ENCODE peak calls at places on chromosomes 11 and 22, in four cellular contexts. A is Calu3, K is GM12865, M is hepatocyte. X is an unnamed sample.

GRCh38 chr11:3840289-3840869 is 380 bp downstream of the RHOG start:
- DNase-seq in A (no peak), K (peak), M (peak), X (no peak)

GRCh38 chr11:111699579-111700156 is 66.5 kb downstream of the PPP2R1B start:
- DNase-seq in A (no peak), K (no peak), M (no peak), X (no peak)

GRCh38 chr22:35349704-35350538 is 31.0 kb upstream of the HMOX1 start:
- DNase-seq in A (no peak), K (no peak), M (peak), X (no peak)

GRCh38 chr22:25955323-25955722 is 213.3 kb downstream of the MYO18B start:
- DNase-seq in A (no peak), K (no peak), M (no peak), X (no peak)

GRCh38 chr22:42289671-42290269 is 19.3 kb upstream of the TCF20 start:
- DNase-seq in A (no peak), K (no peak), M (no peak), X (no peak)

GRCh38 chr11:78192223-78192719 is 3.6 kb downstream of the USP35 start:
- DNase-seq in A (no peak), K (no peak), M (no peak), X (no peak)

GRCh38 chr22:27460596-27461347 is 340.8 kb downstream of the MN1 start:
- DNase-seq in A (no peak), K (no peak), M (no peak), X (no peak)

GRCh38 chr22:50260434-50260800 is 1.1 kb downstream of the MAPK12 start:
- DNase-seq in A (no peak), K (no peak), M (no peak), X (peak)

GRCh38 chr11:30741039-30741550 is 154.9 kb upstream of the MPPED2 start:
- DNase-seq in A (no peak), K (no peak), M (peak), X (no peak)

GRCh38 chr11:64970731-64971151 is 1.2 kb downstream of the MAJIN start:
- DNase-seq in A (peak), K (peak), M (no peak), X (no peak)

GRCh38 chr11:70476669-70477068 is 78.3 kb downstream of the CTTN start:
- DNase-seq in A (no peak), K (no peak), M (no peak), X (no peak)

GRCh38 chr11:78419327-78419726 is 1.7 kb upstream of the GAB2 start:
- DNase-seq in A (no peak), K (no peak), M (peak), X (no peak)

GRCh38 chr11:18145025-18145424 is 12.7 kb downstream of the MRGPRX3 start:
- DNase-seq in A (no peak), K (no peak), M (no peak), X (no peak)

GRCh38 chr11:85930879-85931366 is 75.7 kb downstream of the CCDC83 start:
- DNase-seq in A (no peak), K (no peak), M (peak), X (no peak)

GRCh38 chr11:11253487-11253886 is 99.6 kb downstream of the CSNK2A3 start:
- DNase-seq in A (no peak), K (no peak), M (no peak), X (no peak)

GRCh38 chr11:98979212-98979611 is 41.5 kb upstream of the CNTN5 start:
- DNase-seq in A (no peak), K (no peak), M (no peak), X (no peak)

GRCh38 chr11:134533511-134533910 is 121.5 kb upstream of the B3GAT1 start:
- DNase-seq in A (no peak), K (no peak), M (no peak), X (no peak)

GRCh38 chr11:92123540-92123939 is 101.1 kb upstream of the FAT3 start:
- DNase-seq in A (no peak), K (no peak), M (no peak), X (no peak)

GRCh38 chr11:8604078-8604723 is 10.2 kb upstream of the STK33 start:
- DNase-seq in A (peak), K (peak), M (peak), X (peak)

GRCh38 chr11:12755510-12755909 is 81.3 kb downstream of the TEAD1 start:
- DNase-seq in A (no peak), K (no peak), M (no peak), X (no peak)

GRCh38 chr11:55895216-55895615 is 12.1 kb downstream of the TRIM51 start:
- DNase-seq in A (no peak), K (no peak), M (no peak), X (no peak)

GRCh38 chr22:47591709-47592108 is 829.3 kb downstream of the TBC1D22A start:
- DNase-seq in A (no peak), K (no peak), M (no peak), X (no peak)

GRCh38 chr11:8809605-8810272 is 101.2 kb upstream of the AKIP1 start:
- DNase-seq in A (no peak), K (no peak), M (no peak), X (no peak)

GRCh38 chr11:12716816-12717215 is 42.6 kb downstream of the TEAD1 start:
- DNase-seq in A (no peak), K (no peak), M (no peak), X (no peak)

GRCh38 chr22:20111045-20111688 is 4.7 kb upstream of the RANBP1 start:
- DNase-seq in A (no peak), K (peak), M (peak), X (peak)

GRCh38 chr22:38861170-38861874 is 10.7 kb downstream of the CBX6 start:
- DNase-seq in A (no peak), K (no peak), M (no peak), X (no peak)
- TF ChIP-seq CTCF in A (peak), K (no peak), M (no peak), X (no peak)

GRCh38 chr11:75497788-75498404 is 27.8 kb downstream of the GDPD5 start:
- DNase-seq in A (no peak), K (no peak), M (no peak), X (no peak)

GRCh38 chr11:75498556-75499255 is 27.0 kb downstream of the GDPD5 start:
- DNase-seq in A (no peak), K (no peak), M (no peak), X (no peak)

GRCh38 chr11:75499423-75500305 is 26.1 kb downstream of the GDPD5 start:
- DNase-seq in A (no peak), K (no peak), M (no peak), X (no peak)

GRCh38 chr11:75492181-75492820 is 33.4 kb downstream of the GDPD5 start:
- DNase-seq in A (peak), K (peak), M (no peak), X (peak)

DNA sequence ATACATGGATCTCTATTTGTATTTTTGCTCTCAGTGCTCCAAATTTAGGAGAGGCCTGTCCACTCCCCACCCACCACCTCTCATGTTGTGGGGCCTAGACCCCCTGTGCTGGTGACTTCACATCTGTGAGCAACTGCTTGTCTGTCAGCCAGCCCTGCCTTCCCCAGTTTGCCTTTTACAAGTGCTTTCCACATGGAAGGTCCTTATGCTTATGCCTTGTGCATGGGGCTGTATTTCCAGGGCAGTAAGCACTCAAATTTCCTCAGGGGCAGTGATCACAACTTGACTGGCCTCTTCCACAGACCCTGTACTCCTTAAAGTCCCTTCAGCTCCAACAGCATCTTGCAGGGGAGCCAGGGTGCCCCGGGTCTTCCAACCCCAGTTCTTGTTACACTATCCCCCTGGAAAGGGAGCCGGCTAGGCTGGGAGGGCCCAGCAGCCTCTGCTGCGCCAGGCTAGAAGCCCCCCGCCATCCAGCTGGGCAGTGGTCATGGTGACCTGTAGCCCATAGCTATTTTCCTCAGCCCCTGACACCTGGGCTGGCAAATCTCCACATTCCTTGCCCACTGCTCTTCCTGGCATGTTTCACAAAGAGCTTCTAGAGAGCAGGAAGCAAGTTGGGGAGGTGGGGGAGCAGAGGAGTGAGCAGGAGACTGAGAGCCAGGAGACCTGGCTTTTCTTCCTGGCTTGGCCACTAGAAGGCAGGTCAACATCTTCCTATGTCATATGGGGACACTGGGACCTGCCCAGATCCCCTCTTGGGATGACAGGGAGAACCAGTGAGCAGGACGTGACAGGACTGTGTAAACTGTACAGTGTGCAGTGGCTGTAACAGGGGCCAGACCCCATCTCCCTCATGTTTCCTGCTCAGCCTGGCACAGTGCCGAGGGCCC is 29.7 kb downstream of the GDPD5 start:
- DNase-seq in A (no peak), K (no peak), M (no peak), X (no peak)
- TF ChIP-seq CTCF in A (no peak), K (no peak), M (no peak), X (no peak)

GRCh38 chr11:50182486-50182885 is 149.8 kb downstream of the OR4C45 start:
- DNase-seq in A (no peak), K (no peak), M (no peak), X (no peak)

GRCh38 chr11:50174189-50174588 is 141.5 kb downstream of the OR4C45 start:
- DNase-seq in A (no peak), K (no peak), M (no peak), X (no peak)

GRCh38 chr11:50174975-50175374 is 142.3 kb downstream of the OR4C45 start:
- DNase-seq in A (no peak), K (no peak), M (no peak), X (no peak)

DNA sequence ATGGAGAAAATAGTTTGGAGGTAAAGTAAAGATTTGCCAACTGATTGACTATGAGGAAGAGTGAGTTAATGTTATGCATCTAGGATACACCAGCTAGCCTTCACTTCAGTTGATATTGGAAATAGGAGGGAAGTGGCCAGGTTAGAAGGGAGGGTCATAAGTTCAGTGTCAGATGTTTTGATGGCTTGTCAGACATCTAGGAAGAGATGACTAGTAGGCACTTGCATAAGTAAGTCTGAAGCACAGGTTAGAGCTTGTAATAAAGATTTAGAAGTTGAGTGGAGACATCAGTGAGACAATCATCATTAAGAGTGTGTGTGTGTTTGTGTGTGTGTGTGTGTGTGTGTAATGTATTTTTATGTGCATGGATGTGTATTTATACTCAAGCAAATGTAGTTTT is 146.1 kb downstream of the OR4C45 start:
- DNase-seq in A (no peak), K (no peak), M (no peak), X (no peak)
- TF ChIP-seq CTCF in A (no peak), K (no peak), M (no peak), X (no peak)

GRCh38 chr11:67648140-67648795 is 2.3 kb downstream of the ACY3 start:
- DNase-seq in A (no peak), K (peak), M (peak), X (peak)
- TF ChIP-seq CTCF in A (no peak), K (peak), M (no peak), X (peak)

GRCh38 chr11:110314366-110315095 is 18.1 kb upstream of the RDX start:
- DNase-seq in A (no peak), K (no peak), M (no peak), X (no peak)
- TF ChIP-seq CTCF in A (no peak), K (no peak), M (no peak), X (no peak)

DNA sequence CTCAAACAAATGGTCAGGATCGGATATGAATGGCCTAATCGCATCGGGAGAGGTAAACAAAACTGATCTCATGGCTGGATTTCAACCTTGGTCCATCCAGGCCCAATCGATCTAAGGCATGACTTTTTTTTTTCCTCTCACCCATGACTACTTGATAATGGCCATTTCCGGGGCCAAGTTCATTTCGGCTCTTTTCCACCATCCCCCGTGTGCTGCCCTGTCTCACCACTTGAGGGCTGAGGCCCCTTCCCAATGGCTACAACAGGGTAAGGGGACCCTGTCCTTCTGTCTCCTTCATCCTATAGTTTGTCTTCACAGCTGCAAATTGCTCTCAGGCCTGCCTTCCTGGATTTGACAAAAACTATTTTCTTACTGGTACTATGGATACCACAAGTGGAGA is 26.7 kb downstream of the GRAP2 start:
- DNase-seq in A (no peak), K (no peak), M (no peak), X (no peak)
- TF ChIP-seq CTCF in A (peak), K (peak), M (no peak), X (no peak)

GRCh38 chr11:87879118-87879517 is 296.1 kb downstream of the RAB38 start:
- DNase-seq in A (no peak), K (no peak), M (peak), X (no peak)

GRCh38 chr11:87878373-87878779 is 296.9 kb downstream of the RAB38 start:
- DNase-seq in A (peak), K (peak), M (peak), X (peak)
- TF ChIP-seq CTCF in A (no peak), K (peak), M (peak), X (peak)

GRCh38 chr11:119322360-119322739 is 5.4 kb upstream of the MCAM start:
- DNase-seq in A (no peak), K (no peak), M (peak), X (no peak)
- TF ChIP-seq CTCF in A (no peak), K (no peak), M (no peak), X (no peak)

GRCh38 chr11:68950268-68950667 is 30.5 kb downstream of the MRGPRD start:
- DNase-seq in A (no peak), K (peak), M (no peak), X (no peak)
- TF ChIP-seq CTCF in A (no peak), K (peak), M (peak), X (no peak)